ENCODE peak calls at places on chromosome 2, in eight cellular contexts. One of them, this sample, is unnamed.
A peak's percentile ranks its signal among the peaks of the same experiment; 100 is the strongest.

GRCh38 chr2:63544017-63544627 is 44.2 kb downstream of the WDPCP start:
- DNase-seq in tibial nerve: no peak
- DNase-seq in stomach: no peak
- DNase-seq in H1: no peak
- DNase-seq in SK-N-SH: peak; percentile 30
- DNase-seq in A549: peak; percentile 8
- DNase-seq in sigmoid colon: no peak
- DNase-seq in ovary: no peak
- DNase-seq in this sample: no peak

GRCh38 chr2:161238264-161238558 is 70.0 kb upstream of the PSMD14 start:
- DNase-seq in stomach: no peak
- DNase-seq in tibial nerve: no peak
- DNase-seq in SK-N-SH: no peak
- DNase-seq in ovary: no peak
- DNase-seq in sigmoid colon: no peak
- DNase-seq in H1: no peak
- DNase-seq in A549: no peak
- DNase-seq in this sample: no peak

GRCh38 chr2:229401126-229401865 is 130.2 kb upstream of the PID1 start:
- DNase-seq in SK-N-SH: no peak
- DNase-seq in H1: no peak
- DNase-seq in sigmoid colon: no peak
- DNase-seq in stomach: no peak
- DNase-seq in ovary: no peak
- DNase-seq in A549: no peak
- DNase-seq in tibial nerve: no peak
- DNase-seq in this sample: no peak

GRCh38 chr2:118221952-118222594 is 133.8 kb downstream of the INSIG2 start:
- DNase-seq in stomach: peak; percentile 34
- DNase-seq in tibial nerve: no peak
- DNase-seq in ovary: no peak
- DNase-seq in A549: peak; percentile 54
- DNase-seq in SK-N-SH: peak; percentile 72
- DNase-seq in sigmoid colon: no peak
- DNase-seq in H1: peak; percentile 52
- DNase-seq in this sample: no peak

GRCh38 chr2:58202409-58202808 is 38.7 kb downstream of the FANCL start:
- DNase-seq in sigmoid colon: no peak
- DNase-seq in tibial nerve: no peak
- DNase-seq in SK-N-SH: no peak
- DNase-seq in A549: no peak
- DNase-seq in ovary: no peak
- DNase-seq in H1: no peak
- DNase-seq in stomach: no peak
- DNase-seq in this sample: no peak

GRCh38 chr2:172735646-172736418 is at the start of gene RAPGEF4:
- DNase-seq in tibial nerve: no peak
- DNase-seq in H1: peak; percentile 63
- DNase-seq in sigmoid colon: no peak
- DNase-seq in SK-N-SH: peak; percentile 89
- DNase-seq in A549: peak; percentile 8
- DNase-seq in ovary: no peak
- DNase-seq in stomach: no peak
- DNase-seq in this sample: no peak

GRCh38 chr2:65299246-65299645 is 71.6 kb downstream of the ACTR2 start:
- DNase-seq in SK-N-SH: no peak
- DNase-seq in H1: no peak
- DNase-seq in ovary: no peak
- DNase-seq in stomach: no peak
- DNase-seq in sigmoid colon: no peak
- DNase-seq in A549: no peak
- DNase-seq in tibial nerve: no peak
- DNase-seq in this sample: no peak

GRCh38 chr2:23620841-23621341 is 235.9 kb downstream of the KLHL29 start:
- DNase-seq in stomach: no peak
- DNase-seq in ovary: no peak
- DNase-seq in sigmoid colon: peak; percentile 87
- DNase-seq in tibial nerve: no peak
- DNase-seq in H1: no peak
- DNase-seq in SK-N-SH: peak; percentile 80
- DNase-seq in A549: no peak
- DNase-seq in this sample: peak; percentile 15

GRCh38 chr2:124149571-124149970 is 124.5 kb downstream of the CNTNAP5 start:
- DNase-seq in H1: no peak
- DNase-seq in sigmoid colon: no peak
- DNase-seq in tibial nerve: no peak
- DNase-seq in SK-N-SH: no peak
- DNase-seq in stomach: no peak
- DNase-seq in A549: no peak
- DNase-seq in ovary: no peak
- DNase-seq in this sample: peak; percentile 7

GRCh38 chr2:61179701-61180639 is 18.0 kb downstream of the C2orf74 start:
- DNase-seq in SK-N-SH: peak; percentile 42
- DNase-seq in H1: no peak
- DNase-seq in stomach: peak; percentile 79
- DNase-seq in ovary: peak; percentile 86
- DNase-seq in sigmoid colon: peak; percentile 92
- DNase-seq in A549: no peak
- DNase-seq in tibial nerve: no peak
- DNase-seq in this sample: no peak

GRCh38 chr2:43100883-43101662 is 125.3 kb downstream of the ZFP36L2 start:
- DNase-seq in SK-N-SH: no peak
- DNase-seq in sigmoid colon: peak; percentile 84
- DNase-seq in H1: peak; percentile 85
- DNase-seq in ovary: peak; percentile 57
- DNase-seq in A549: no peak
- DNase-seq in tibial nerve: peak; percentile 64
- DNase-seq in stomach: peak; percentile 45
- DNase-seq in this sample: no peak

GRCh38 chr2:72893594-72894319 is 6.5 kb downstream of the SPR start:
- DNase-seq in SK-N-SH: peak; percentile 79
- DNase-seq in H1: peak; percentile 88
- DNase-seq in tibial nerve: no peak
- DNase-seq in A549: peak; percentile 69
- DNase-seq in sigmoid colon: no peak
- DNase-seq in ovary: no peak
- DNase-seq in stomach: no peak
- DNase-seq in this sample: peak; percentile 48

GRCh38 chr2:183903026-183903425 is 695.3 kb upstream of the ZNF804A start:
- DNase-seq in stomach: no peak
- DNase-seq in A549: no peak
- DNase-seq in SK-N-SH: no peak
- DNase-seq in tibial nerve: no peak
- DNase-seq in ovary: no peak
- DNase-seq in H1: no peak
- DNase-seq in sigmoid colon: no peak
- DNase-seq in this sample: no peak

GRCh38 chr2:43438858-43439655 is 156.8 kb downstream of the THADA start:
- DNase-seq in stomach: no peak
- DNase-seq in sigmoid colon: no peak
- DNase-seq in H1: no peak
- DNase-seq in A549: no peak
- DNase-seq in SK-N-SH: no peak
- DNase-seq in tibial nerve: no peak
- DNase-seq in ovary: no peak
- DNase-seq in this sample: no peak

GRCh38 chr2:146874260-146874658 is 970.6 kb upstream of the ACVR2A start:
- DNase-seq in SK-N-SH: no peak
- DNase-seq in H1: no peak
- DNase-seq in sigmoid colon: no peak
- DNase-seq in A549: no peak
- DNase-seq in tibial nerve: no peak
- DNase-seq in stomach: peak; percentile 36
- DNase-seq in ovary: no peak
- DNase-seq in this sample: no peak

GRCh38 chr2:118857677-118858484 is 10.4 kb upstream of the EN1 start:
- DNase-seq in tibial nerve: no peak
- DNase-seq in H1: peak; percentile 53
- DNase-seq in stomach: no peak
- DNase-seq in A549: no peak
- DNase-seq in ovary: no peak
- DNase-seq in sigmoid colon: no peak
- DNase-seq in SK-N-SH: no peak
- DNase-seq in this sample: no peak

GRCh38 chr2:53942280-53942679 is 28.5 kb downstream of the PSME4 start:
- DNase-seq in stomach: no peak
- DNase-seq in sigmoid colon: no peak
- DNase-seq in A549: no peak
- DNase-seq in ovary: no peak
- DNase-seq in tibial nerve: no peak
- DNase-seq in SK-N-SH: no peak
- DNase-seq in H1: no peak
- DNase-seq in this sample: no peak

GRCh38 chr2:118224888-118225264 is 136.6 kb downstream of the INSIG2 start:
- DNase-seq in tibial nerve: no peak
- DNase-seq in H1: no peak
- DNase-seq in stomach: no peak
- DNase-seq in ovary: no peak
- DNase-seq in sigmoid colon: no peak
- DNase-seq in A549: no peak
- DNase-seq in SK-N-SH: peak; percentile 21
- DNase-seq in this sample: no peak

GRCh38 chr2:18440777-18441176 is 119.7 kb downstream of the RDH14 start:
- DNase-seq in tibial nerve: no peak
- DNase-seq in SK-N-SH: no peak
- DNase-seq in H1: no peak
- DNase-seq in stomach: no peak
- DNase-seq in sigmoid colon: no peak
- DNase-seq in ovary: no peak
- DNase-seq in A549: no peak
- DNase-seq in this sample: no peak

GRCh38 chr2:18446715-18447114 is 113.7 kb downstream of the RDH14 start:
- DNase-seq in tibial nerve: no peak
- DNase-seq in SK-N-SH: no peak
- DNase-seq in stomach: no peak
- DNase-seq in sigmoid colon: no peak
- DNase-seq in A549: no peak
- DNase-seq in H1: no peak
- DNase-seq in ovary: no peak
- DNase-seq in this sample: no peak

GRCh38 chr2:18441583-18441982 is 118.9 kb downstream of the RDH14 start:
- DNase-seq in ovary: no peak
- DNase-seq in A549: no peak
- DNase-seq in tibial nerve: no peak
- DNase-seq in stomach: no peak
- DNase-seq in sigmoid colon: no peak
- DNase-seq in H1: no peak
- DNase-seq in SK-N-SH: no peak
- DNase-seq in this sample: no peak

GRCh38 chr2:18444806-18445205 is 115.6 kb downstream of the RDH14 start:
- DNase-seq in sigmoid colon: no peak
- DNase-seq in H1: no peak
- DNase-seq in SK-N-SH: no peak
- DNase-seq in ovary: no peak
- DNase-seq in A549: no peak
- DNase-seq in tibial nerve: no peak
- DNase-seq in stomach: no peak
- DNase-seq in this sample: no peak

GRCh38 chr2:18445412-18446320 is 114.8 kb downstream of the RDH14 start:
- DNase-seq in tibial nerve: peak; percentile 21
- DNase-seq in SK-N-SH: no peak
- DNase-seq in ovary: no peak
- DNase-seq in stomach: no peak
- DNase-seq in H1: no peak
- DNase-seq in sigmoid colon: peak; percentile 84
- DNase-seq in A549: no peak
- DNase-seq in this sample: no peak
- H3K4me3 ChIP-seq in tibial nerve: no peak overlapping the region
- H3K4me3 ChIP-seq in SK-N-SH: no peak overlapping the region
- H3K4me3 ChIP-seq in ovary: no peak overlapping the region
- H3K4me3 ChIP-seq in stomach: no peak overlapping the region
- H3K4me3 ChIP-seq in H1: no peak overlapping the region
- H3K4me3 ChIP-seq in sigmoid colon: no peak overlapping the region
- H3K4me3 ChIP-seq in A549: no peak overlapping the region
- H3K4me3 ChIP-seq in this sample: no peak overlapping the region

DNA sequence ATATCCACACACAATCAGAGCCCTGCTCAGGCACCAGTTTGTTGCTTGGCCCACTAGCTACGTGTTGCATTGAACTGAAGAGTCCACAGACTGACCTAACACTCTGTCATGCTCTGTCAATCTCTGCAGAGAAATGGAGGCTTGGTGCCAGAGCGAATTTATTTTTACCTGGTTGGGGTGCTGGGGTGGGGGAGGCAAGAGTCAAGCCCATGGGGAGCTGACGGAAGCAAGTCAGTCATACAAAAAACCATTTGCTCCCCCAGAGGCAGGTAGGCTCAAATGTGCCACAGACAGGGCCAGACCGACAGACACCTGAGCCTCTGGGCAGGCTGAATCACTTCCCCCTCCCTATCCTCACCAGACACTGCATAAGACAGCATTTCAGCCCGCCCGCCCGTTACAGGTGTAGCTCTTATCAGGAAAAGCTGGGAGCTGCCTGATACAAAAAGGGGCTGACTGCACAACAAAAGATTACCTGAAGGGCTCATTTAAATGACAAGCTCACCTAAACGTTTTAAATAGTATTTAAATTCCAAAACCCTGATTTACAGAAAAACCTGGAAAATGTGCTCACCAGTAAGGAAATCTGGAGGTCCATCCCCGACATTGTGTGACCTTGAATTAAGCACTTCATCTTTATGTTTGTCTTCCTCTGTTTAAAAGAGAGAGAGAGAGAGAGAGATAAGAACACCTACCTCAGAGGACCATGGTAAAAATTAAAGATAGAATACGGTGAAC is 2.1 kb upstream of the PCBP1 start:
- DNase-seq in ovary: peak; percentile 44
- DNase-seq in SK-N-SH: no peak
- DNase-seq in A549: no peak
- DNase-seq in sigmoid colon: peak; percentile 66
- DNase-seq in stomach: peak; percentile 68
- DNase-seq in H1: peak; percentile 74
- DNase-seq in tibial nerve: no peak
- DNase-seq in this sample: peak; percentile 61
- TF ChIP-seq EP300 in ovary: no peak
- TF ChIP-seq EP300 in SK-N-SH: no peak
- TF ChIP-seq EP300 in A549: no peak
- TF ChIP-seq EP300 in sigmoid colon: no peak
- TF ChIP-seq EP300 in stomach: no peak
- TF ChIP-seq EP300 in H1: peak; percentile 29
- TF ChIP-seq EP300 in tibial nerve: no peak
- TF ChIP-seq EP300 in this sample: no peak

GRCh38 chr2:34104601-34105000 is 505.5 kb upstream of the FAM98A start:
- DNase-seq in tibial nerve: no peak
- DNase-seq in H1: no peak
- DNase-seq in ovary: no peak
- DNase-seq in stomach: no peak
- DNase-seq in A549: no peak
- DNase-seq in sigmoid colon: no peak
- DNase-seq in SK-N-SH: no peak
- DNase-seq in this sample: no peak
- H3K27ac ChIP-seq in tibial nerve: no peak overlapping the region
- H3K27ac ChIP-seq in H1: no peak overlapping the region
- H3K27ac ChIP-seq in ovary: no peak overlapping the region
- H3K27ac ChIP-seq in stomach: no peak overlapping the region
- H3K27ac ChIP-seq in A549: peak overlapping the region; percentile 33
- H3K27ac ChIP-seq in sigmoid colon: no peak overlapping the region
- H3K27ac ChIP-seq in SK-N-SH: peak overlapping the region; percentile 82
- H3K27ac ChIP-seq in this sample: no peak overlapping the region

DNA sequence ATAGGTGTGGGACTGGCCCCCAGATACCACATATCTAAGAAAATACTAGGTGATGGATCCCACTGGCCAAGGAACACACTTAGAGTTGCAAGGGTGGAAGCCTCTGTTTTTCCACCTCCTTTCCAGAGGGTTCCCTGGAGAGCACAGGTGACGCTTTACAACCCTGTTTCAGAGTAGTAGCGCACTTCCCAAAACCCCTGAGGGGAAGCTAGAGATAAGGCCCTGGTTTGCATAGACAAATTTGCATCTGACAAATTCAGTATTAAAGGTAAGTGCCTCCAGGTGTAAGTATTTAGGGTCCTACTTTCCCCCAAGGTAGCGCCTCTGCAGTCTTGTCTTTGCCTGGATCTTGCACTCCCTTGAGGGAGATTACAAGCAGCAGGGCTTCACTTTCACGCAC is 474 bp upstream of the CERKL start:
- DNase-seq in ovary: no peak
- DNase-seq in sigmoid colon: no peak
- DNase-seq in SK-N-SH: no peak
- DNase-seq in stomach: no peak
- DNase-seq in A549: no peak
- DNase-seq in tibial nerve: no peak
- DNase-seq in H1: peak; percentile 49
- DNase-seq in this sample: no peak
- H3K4me3 ChIP-seq in ovary: no peak overlapping the region
- H3K4me3 ChIP-seq in sigmoid colon: no peak overlapping the region
- H3K4me3 ChIP-seq in SK-N-SH: peak overlapping the region; percentile 55
- H3K4me3 ChIP-seq in stomach: peak overlapping the region; percentile 85
- H3K4me3 ChIP-seq in A549: peak overlapping the region; percentile 49
- H3K4me3 ChIP-seq in tibial nerve: no peak overlapping the region
- H3K4me3 ChIP-seq in H1: peak overlapping the region; percentile 79
- H3K4me3 ChIP-seq in this sample: peak overlapping the region; percentile 32